ENCODE peak calls at places on chromosome 22, in six cellular contexts. One of them, this sample, is unnamed.

GRCh38 chr22:39530692-39531331 is 1.7 kb downstream of the RPS19BP1 start:
- DNase-seq in GM12878: no peak
- DNase-seq in GM12891: no peak
- DNase-seq in HepG2: peak
- DNase-seq in K562: peak
- DNase-seq in H1: no peak
- DNase-seq in this sample: no peak

GRCh38 chr22:24137595-24137994 is 43.7 kb upstream of the SUSD2 start:
- DNase-seq in K562: no peak
- DNase-seq in HepG2: no peak
- DNase-seq in H1: no peak
- DNase-seq in GM12878: no peak
- DNase-seq in GM12891: no peak
- DNase-seq in this sample: no peak

GRCh38 chr22:42990131-42990838 is 24.7 kb downstream of the PACSIN2 start:
- DNase-seq in K562: no peak
- DNase-seq in HepG2: peak
- DNase-seq in GM12878: no peak
- DNase-seq in H1: no peak
- DNase-seq in GM12891: no peak
- DNase-seq in this sample: no peak

GRCh38 chr22:37048133-37048532 is 3.4 kb upstream of the KCTD17 start:
- DNase-seq in GM12878: no peak
- DNase-seq in H1: no peak
- DNase-seq in HepG2: no peak
- DNase-seq in GM12891: no peak
- DNase-seq in K562: no peak
- DNase-seq in this sample: no peak

GRCh38 chr22:22855617-22856308 is 31.9 kb upstream of the IGLL5 start:
- DNase-seq in K562: peak
- DNase-seq in H1: peak
- DNase-seq in GM12878: no peak
- DNase-seq in GM12891: peak
- DNase-seq in HepG2: peak
- DNase-seq in this sample: no peak

GRCh38 chr22:29684244-29684643 is 35.6 kb upstream of the CABP7 start:
- DNase-seq in H1: no peak
- DNase-seq in HepG2: no peak
- DNase-seq in GM12878: no peak
- DNase-seq in K562: no peak
- DNase-seq in GM12891: no peak
- DNase-seq in this sample: no peak

GRCh38 chr22:37309221-37310074 is 27.1 kb downstream of the CYTH4 start:
- DNase-seq in H1: no peak
- DNase-seq in HepG2: no peak
- DNase-seq in K562: peak
- DNase-seq in GM12878: peak
- DNase-seq in GM12891: peak
- DNase-seq in this sample: peak

GRCh38 chr22:38706101-38706884 is 549 bp downstream of the GTPBP1 start:
- DNase-seq in H1: peak
- DNase-seq in K562: peak
- DNase-seq in GM12891: no peak
- DNase-seq in HepG2: no peak
- DNase-seq in GM12878: no peak
- DNase-seq in this sample: no peak

GRCh38 chr22:42931421-42932196 is 74.5 kb upstream of the ARFGAP3 start:
- DNase-seq in K562: no peak
- DNase-seq in H1: no peak
- DNase-seq in GM12878: peak
- DNase-seq in GM12891: no peak
- DNase-seq in HepG2: no peak
- DNase-seq in this sample: peak

GRCh38 chr22:48045369-48045768 is 1282.9 kb downstream of the TBC1D22A start:
- DNase-seq in HepG2: no peak
- DNase-seq in H1: no peak
- DNase-seq in GM12878: peak
- DNase-seq in K562: no peak
- DNase-seq in GM12891: peak
- DNase-seq in this sample: peak

GRCh38 chr22:36117053-36117554 is 43.5 kb downstream of the APOL3 start:
- DNase-seq in HepG2: no peak
- DNase-seq in K562: no peak
- DNase-seq in GM12878: no peak
- DNase-seq in H1: no peak
- DNase-seq in GM12891: no peak
- DNase-seq in this sample: no peak

GRCh38 chr22:29002603-29003002 is 59.0 kb downstream of the C22orf31 start:
- DNase-seq in GM12891: no peak
- DNase-seq in H1: no peak
- DNase-seq in HepG2: no peak
- DNase-seq in K562: no peak
- DNase-seq in GM12878: no peak
- DNase-seq in this sample: no peak

GRCh38 chr22:20114506-20115475 is 1.1 kb upstream of the RANBP1 start:
- DNase-seq in HepG2: no peak
- DNase-seq in H1: no peak
- DNase-seq in GM12891: no peak
- DNase-seq in K562: no peak
- DNase-seq in GM12878: no peak
- DNase-seq in this sample: no peak

GRCh38 chr22:42296381-42296853 is 26.0 kb upstream of the TCF20 start:
- DNase-seq in H1: no peak
- DNase-seq in GM12878: no peak
- DNase-seq in HepG2: no peak
- DNase-seq in K562: no peak
- DNase-seq in GM12891: no peak
- DNase-seq in this sample: no peak

GRCh38 chr22:19719488-19720021 is 3.8 kb upstream of the GP1BB start:
- DNase-seq in K562: no peak
- DNase-seq in HepG2: no peak
- DNase-seq in GM12891: no peak
- DNase-seq in GM12878: no peak
- DNase-seq in H1: no peak
- DNase-seq in this sample: no peak

GRCh38 chr22:27804683-27805297 is 3.2 kb upstream of the MN1 start:
- DNase-seq in GM12878: no peak
- DNase-seq in H1: peak
- DNase-seq in HepG2: peak
- DNase-seq in GM12891: peak
- DNase-seq in K562: peak
- DNase-seq in this sample: peak

GRCh38 chr22:20267441-20268288 is 453 bp downstream of the RTN4R start:
- DNase-seq in GM12878: no peak
- DNase-seq in K562: peak
- DNase-seq in HepG2: no peak
- DNase-seq in GM12891: no peak
- DNase-seq in H1: peak
- DNase-seq in this sample: no peak

GRCh38 chr22:49218142-49218541 is 609.5 kb downstream of the BRD1 start:
- DNase-seq in HepG2: no peak
- DNase-seq in H1: peak
- DNase-seq in GM12878: no peak
- DNase-seq in K562: no peak
- DNase-seq in GM12891: no peak
- DNase-seq in this sample: no peak

GRCh38 chr22:26642465-26643367 is 14.7 kb upstream of the MIAT start:
- DNase-seq in GM12878: no peak
- DNase-seq in H1: peak
- DNase-seq in K562: peak
- DNase-seq in GM12891: no peak
- DNase-seq in HepG2: no peak
- DNase-seq in this sample: no peak
- TF ChIP-seq TAF1 in GM12878: no peak
- TF ChIP-seq TAF1 in H1: no peak
- TF ChIP-seq TAF1 in K562: no peak
- TF ChIP-seq TAF1 in GM12891: no peak
- TF ChIP-seq TAF1 in HepG2: no peak
- TF ChIP-seq TAF1 in this sample: no peak

DNA sequence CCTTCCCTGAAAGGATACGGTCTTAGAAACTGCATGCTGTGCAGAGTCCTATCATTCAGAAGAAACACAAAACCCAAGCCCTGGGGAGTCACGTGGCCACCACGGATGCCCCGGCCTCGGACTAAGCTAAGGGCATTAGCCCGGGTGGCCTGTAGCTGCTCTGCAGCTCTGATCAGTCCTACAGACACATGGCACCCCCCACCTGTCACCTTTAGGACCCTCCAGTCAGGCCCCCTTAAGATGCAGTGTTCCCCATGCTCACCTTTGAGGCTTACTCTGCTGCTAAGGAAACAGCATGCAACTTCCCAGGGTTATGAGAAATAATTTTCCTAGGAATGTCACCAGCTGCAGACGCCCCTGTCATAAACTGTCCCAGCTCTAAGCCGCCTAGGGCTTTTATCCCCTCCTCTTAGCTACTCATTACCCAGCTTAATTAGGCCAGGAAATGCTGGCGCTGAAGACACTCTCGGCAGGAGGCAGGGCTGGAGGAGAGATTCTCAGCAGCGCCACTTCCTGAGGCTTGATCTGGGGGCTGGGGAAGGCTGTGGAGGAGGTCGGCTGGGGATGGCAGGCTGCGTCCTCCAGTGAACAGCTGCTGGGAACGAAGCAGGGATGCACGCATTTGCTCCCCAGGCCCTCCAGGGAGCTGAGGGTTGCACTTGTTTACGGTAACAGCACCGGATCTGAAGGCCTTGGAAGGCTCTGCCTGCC is 47.2 kb upstream of the ADA2 start:
- DNase-seq in K562: no peak
- DNase-seq in H1: peak
- DNase-seq in HepG2: no peak
- DNase-seq in GM12891: no peak
- DNase-seq in GM12878: no peak
- DNase-seq in this sample: no peak
- TF ChIP-seq POLR2A in K562: no peak
- TF ChIP-seq POLR2A in H1: no peak
- TF ChIP-seq POLR2A in HepG2: no peak
- TF ChIP-seq POLR2A in GM12891: no peak
- TF ChIP-seq POLR2A in GM12878: no peak
- TF ChIP-seq POLR2A in this sample: no peak

GRCh38 chr22:46113110-46113909 is 37.0 kb upstream of the PPARA start:
- DNase-seq in K562: no peak
- DNase-seq in GM12878: no peak
- DNase-seq in H1: no peak
- DNase-seq in GM12891: no peak
- DNase-seq in HepG2: no peak
- DNase-seq in this sample: no peak
- TF ChIP-seq POLR2AphosphoS5 in K562: no peak
- TF ChIP-seq POLR2AphosphoS5 in GM12878: no peak
- TF ChIP-seq POLR2AphosphoS5 in H1: no peak
- TF ChIP-seq POLR2AphosphoS5 in GM12891: no peak
- TF ChIP-seq POLR2AphosphoS5 in HepG2: no peak
- TF ChIP-seq POLR2AphosphoS5 in this sample: no peak

GRCh38 chr22:32331236-32331917 is 26.3 kb upstream of the RFPL3 start:
- DNase-seq in H1: peak
- DNase-seq in GM12878: no peak
- DNase-seq in GM12891: no peak
- DNase-seq in HepG2: no peak
- DNase-seq in K562: no peak
- DNase-seq in this sample: no peak

GRCh38 chr22:32333769-32334639 is 23.7 kb upstream of the RFPL3 start:
- DNase-seq in HepG2: no peak
- DNase-seq in GM12891: no peak
- DNase-seq in GM12878: no peak
- DNase-seq in H1: peak
- DNase-seq in K562: no peak
- DNase-seq in this sample: no peak

GRCh38 chr22:32333141-32333768 is 24.4 kb upstream of the RFPL3 start:
- DNase-seq in HepG2: no peak
- DNase-seq in K562: no peak
- DNase-seq in GM12878: no peak
- DNase-seq in H1: peak
- DNase-seq in GM12891: no peak
- DNase-seq in this sample: no peak

GRCh38 chr22:32334640-32335365 is 22.9 kb upstream of the RFPL3 start:
- DNase-seq in H1: peak
- DNase-seq in GM12891: no peak
- DNase-seq in K562: no peak
- DNase-seq in HepG2: no peak
- DNase-seq in GM12878: no peak
- DNase-seq in this sample: no peak

GRCh38 chr22:32331918-32332725 is 25.5 kb upstream of the RFPL3 start:
- DNase-seq in GM12878: no peak
- DNase-seq in HepG2: no peak
- DNase-seq in H1: peak
- DNase-seq in K562: no peak
- DNase-seq in GM12891: no peak
- DNase-seq in this sample: no peak
- TF ChIP-seq TAF1 in GM12878: no peak
- TF ChIP-seq TAF1 in HepG2: no peak
- TF ChIP-seq TAF1 in H1: no peak
- TF ChIP-seq TAF1 in K562: no peak
- TF ChIP-seq TAF1 in GM12891: no peak
- TF ChIP-seq TAF1 in this sample: no peak

DNA sequence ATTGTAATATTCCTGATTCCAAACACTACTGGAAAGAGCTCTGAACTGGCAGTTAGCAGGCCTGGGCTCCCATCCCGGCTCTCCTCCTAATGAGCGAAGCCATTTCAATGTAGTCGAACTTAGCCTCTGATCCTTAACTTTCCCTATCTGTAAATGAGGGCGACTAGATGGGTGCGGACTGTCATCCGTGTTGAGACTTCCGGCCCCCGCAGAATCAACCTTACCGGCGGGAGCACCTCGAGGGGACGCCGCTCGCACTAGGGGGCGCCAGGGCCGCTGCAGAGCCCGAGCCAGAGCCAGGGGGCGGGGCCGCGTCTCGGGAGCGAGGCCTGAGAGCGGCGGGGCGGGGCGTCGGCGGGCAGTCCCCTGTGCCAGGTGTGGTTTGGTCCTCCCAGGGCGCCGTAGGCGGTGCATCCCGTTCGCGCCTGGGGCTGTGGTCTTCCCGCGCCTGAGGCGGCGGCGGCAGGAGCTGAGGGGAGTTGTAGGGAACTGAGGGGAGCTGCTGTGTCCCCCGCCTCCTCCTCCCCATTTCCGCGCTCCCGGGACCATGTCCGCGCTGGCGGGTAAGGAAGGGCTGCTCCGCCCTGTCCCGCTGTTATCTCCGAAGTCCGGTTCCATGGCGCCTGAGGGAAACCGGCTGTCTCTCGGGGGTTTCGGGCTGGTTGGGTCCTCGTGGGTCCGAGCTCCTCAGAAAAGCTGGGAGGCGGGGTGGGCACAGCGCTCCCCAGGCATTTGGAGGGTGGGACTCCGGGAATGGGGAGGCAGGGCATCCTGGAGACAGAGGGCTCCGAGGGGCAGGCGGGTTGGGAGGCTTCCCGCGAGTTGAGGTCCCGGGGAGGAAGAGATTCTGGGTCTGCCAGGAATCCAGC is at the start of gene LIMK2:
- DNase-seq in GM12878: peak
- DNase-seq in H1: peak
- DNase-seq in K562: peak
- DNase-seq in GM12891: peak
- DNase-seq in HepG2: peak
- DNase-seq in this sample: peak
- TF ChIP-seq POLR2A in GM12878: peak
- TF ChIP-seq POLR2A in H1: peak
- TF ChIP-seq POLR2A in K562: peak
- TF ChIP-seq POLR2A in GM12891: peak
- TF ChIP-seq POLR2A in HepG2: peak
- TF ChIP-seq POLR2A in this sample: peak

GRCh38 chr22:50303848-50304527 is 3.5 kb downstream of the PLXNB2 start:
- DNase-seq in GM12891: no peak
- DNase-seq in K562: peak
- DNase-seq in GM12878: no peak
- DNase-seq in H1: peak
- DNase-seq in HepG2: peak
- DNase-seq in this sample: peak
- TF ChIP-seq POLR2AphosphoS5 in GM12891: no peak
- TF ChIP-seq POLR2AphosphoS5 in K562: no peak
- TF ChIP-seq POLR2AphosphoS5 in GM12878: no peak
- TF ChIP-seq POLR2AphosphoS5 in H1: no peak
- TF ChIP-seq POLR2AphosphoS5 in HepG2: no peak
- TF ChIP-seq POLR2AphosphoS5 in this sample: no peak

This sample was measured in GM12892.